ENCODE peak calls at places on chromosome 12, in six cellular contexts. Y, F, Z, L, I and E are unnamed samples.

GRCh38 chr12:58041441-58041840 is 100.1 kb downstream of the ATP23 start:
- DNase-seq in Y (no peak), F (no peak), Z (no peak), L (no peak), I (no peak), E (no peak)

GRCh38 chr12:93176166-93176565 is 201.6 kb upstream of the NUDT4 start:
- DNase-seq in Y (no peak), F (no peak), Z (no peak), L (no peak), I (no peak), E (no peak)

GRCh38 chr12:132489078-132489601 is 811 bp upstream of the FBRSL1 start:
- DNase-seq in Y (peak; percentile 76), F (no peak), Z (no peak), L (no peak), I (peak; percentile 95), E (peak; percentile 52)

GRCh38 chr12:51687142-51687935 is 96.3 kb downstream of the SCN8A start:
- DNase-seq in Y (no peak), F (no peak), Z (no peak), L (no peak), I (no peak), E (no peak)

GRCh38 chr12:28618772-28619171 is 428.5 kb downstream of the CCDC91 start:
- DNase-seq in Y (no peak), F (no peak), Z (no peak), L (no peak), I (no peak), E (no peak)

GRCh38 chr12:52004042-52004648 is 2.6 kb upstream of the TAMALIN start:
- DNase-seq in Y (peak; percentile 11), F (no peak), Z (no peak), L (no peak), I (no peak), E (peak; percentile 68)

GRCh38 chr12:61808856-61809255 is 451.3 kb upstream of the USP15 start:
- DNase-seq in Y (no peak), F (no peak), Z (no peak), L (no peak), I (no peak), E (no peak)

GRCh38 chr12:49536526-49537195 is 2.2 kb upstream of the KCNH3 start:
- DNase-seq in Y (peak; percentile 57), F (no peak), Z (no peak), L (no peak), I (peak; percentile 40), E (peak; percentile 14)

GRCh38 chr12:22101749-22102243 is 55.8 kb downstream of the CMAS start:
- DNase-seq in Y (peak; percentile 39), F (no peak), Z (no peak), L (no peak), I (no peak), E (no peak)

GRCh38 chr12:8033153-8034044 is 883 bp downstream of the FOXJ2 start:
- DNase-seq in Y (no peak), F (no peak), Z (peak; percentile 78), L (no peak), I (peak; percentile 79), E (no peak)

GRCh38 chr12:77299910-77300772 is 234.8 kb upstream of the E2F7 start:
- DNase-seq in Y (no peak), F (no peak), Z (no peak), L (no peak), I (no peak), E (no peak)

GRCh38 chr12:115983226-115983798 is 294.2 kb downstream of the MED13L start:
- DNase-seq in Y (peak; percentile 16), F (no peak), Z (no peak), L (no peak), I (no peak), E (no peak)

GRCh38 chr12:12723681-12724420 is 6.7 kb downstream of the CDKN1B start:
- DNase-seq in Y (peak; percentile 30), F (no peak), Z (no peak), L (no peak), I (peak; percentile 91), E (peak; percentile 44)

GRCh38 chr12:67811437-67812361 is 163.2 kb downstream of the DYRK2 start:
- DNase-seq in Y (no peak), F (no peak), Z (no peak), L (no peak), I (no peak), E (no peak)

GRCh38 chr12:2341871-2342270 is 289.1 kb downstream of the CACNA1C start:
- DNase-seq in Y (peak; percentile 77), F (no peak), Z (peak; percentile 22), L (no peak), I (no peak), E (no peak)

GRCh38 chr12:104966677-104967076 is 8.6 kb upstream of the SLC41A2 start:
- DNase-seq in Y (no peak), F (no peak), Z (no peak), L (no peak), I (no peak), E (no peak)

GRCh38 chr12:46492471-46493351 is 120.1 kb upstream of the SLC38A2 start:
- DNase-seq in Y (no peak), F (peak; percentile 85), Z (no peak), L (no peak), I (no peak), E (no peak)

GRCh38 chr12:61993734-61994345 is 266.4 kb upstream of the USP15 start:
- DNase-seq in Y (peak; percentile 32), F (peak; percentile 48), Z (no peak), L (no peak), I (no peak), E (no peak)

GRCh38 chr12:107468182-107468581 is 217.4 kb upstream of the PWP1 start:
- DNase-seq in Y (no peak), F (no peak), Z (no peak), L (no peak), I (peak; percentile 67), E (no peak)

GRCh38 chr12:111389635-111390034 is 16.1 kb upstream of the SH2B3 start:
- DNase-seq in Y (no peak), F (no peak), Z (no peak), L (no peak), I (no peak), E (no peak)

GRCh38 chr12:121668750-121669524 is 517 bp downstream of the MORN3 start:
- DNase-seq in Y (peak; percentile 33), F (no peak), Z (no peak), L (no peak), I (peak; percentile 84), E (peak; percentile 39)

GRCh38 chr12:124752437-124753229 is 111.0 kb downstream of the SCARB1 start:
- DNase-seq in Y (no peak), F (no peak), Z (no peak), L (no peak), I (no peak), E (no peak)

GRCh38 chr12:96237465-96238077 is 43.4 kb downstream of the ELK3 start:
- DNase-seq in Y (peak; percentile 58), F (no peak), Z (peak; percentile 87), L (no peak), I (peak; percentile 57), E (peak; percentile 44)

DNA sequence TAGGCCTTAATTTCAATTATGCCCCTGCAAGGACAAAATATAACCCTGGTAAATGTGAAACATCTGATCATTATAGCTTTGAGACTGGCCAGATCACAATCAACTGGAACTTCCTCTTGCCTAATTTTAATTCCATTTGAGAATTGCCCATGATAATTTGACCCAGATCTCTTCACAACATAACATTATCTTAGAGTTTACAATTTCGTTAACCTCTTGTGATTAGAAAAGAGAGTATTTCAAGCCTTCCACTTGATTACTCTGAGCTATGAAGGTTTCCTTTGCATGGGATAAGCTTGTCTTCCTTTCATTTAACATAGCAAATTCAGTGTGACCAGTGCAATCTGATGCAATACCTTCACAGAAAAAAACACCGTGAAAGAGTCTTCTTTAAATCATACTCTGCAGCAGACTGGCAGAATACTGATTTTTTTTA is 143.6 kb downstream of the DUSP6 start:
- DNase-seq in Y (no peak), F (no peak), Z (no peak), L (no peak), I (no peak), E (no peak)
- H3K27ac ChIP-seq in Y (peak overlapping the region; percentile 32), F (no peak overlapping the region), Z (no peak overlapping the region), L (no peak overlapping the region), I (no peak overlapping the region), E (no peak overlapping the region)

DNA sequence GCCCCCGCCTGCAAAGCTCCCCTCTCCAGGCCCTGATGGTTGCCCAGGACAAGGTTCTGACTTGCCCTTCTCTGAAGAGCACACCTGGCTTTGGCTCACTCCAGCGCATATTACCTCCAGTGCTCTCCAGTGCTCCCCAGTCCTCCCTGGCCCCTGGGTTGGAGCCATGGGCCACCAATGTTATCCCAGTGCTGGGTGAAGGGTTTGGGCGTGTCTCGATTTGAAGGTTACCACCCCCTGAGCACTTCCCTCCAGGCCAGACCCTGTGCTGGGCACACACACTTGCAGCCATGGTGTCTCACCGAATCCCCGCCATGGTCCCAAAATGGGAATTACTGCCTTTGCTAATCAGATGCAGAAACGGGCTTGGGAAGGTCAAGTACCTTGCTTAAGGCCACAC is 11.1 kb downstream of the RITA1 start:
- DNase-seq in Y (no peak), F (no peak), Z (no peak), L (no peak), I (no peak), E (no peak)
- TF ChIP-seq POLR2AphosphoS5 in Y (no peak), F (no peak), Z (no peak), L (no peak), I (no peak), E (no peak)

GRCh38 chr12:6923851-6924250 is 3.9 kb upstream of the ATN1 start:
- DNase-seq in Y (no peak), F (no peak), Z (no peak), L (no peak), I (peak; percentile 44), E (no peak)

GRCh38 chr12:6927379-6927991 is at the start of gene ATN1:
- DNase-seq in Y (no peak), F (no peak), Z (peak; percentile 89), L (peak; percentile 80), I (peak; percentile 90), E (peak; percentile 68)

GRCh38 chr12:6927999-6928702 is 392 bp downstream of the ATN1 start:
- DNase-seq in Y (no peak), F (no peak), Z (no peak), L (no peak), I (peak; percentile 84), E (no peak)

GRCh38 chr12:6925239-6925542 is 2.6 kb upstream of the ATN1 start:
- DNase-seq in Y (no peak), F (no peak), Z (no peak), L (no peak), I (no peak), E (no peak)

GRCh38 chr12:6925543-6926279 is 2.0 kb upstream of the ATN1 start:
- DNase-seq in Y (no peak), F (peak; percentile 90), Z (no peak), L (no peak), I (peak; percentile 74), E (peak; percentile 77)
- H3K27ac ChIP-seq in Y (no peak overlapping the region), F (peak overlapping the region; percentile 99), Z (peak overlapping the region; percentile 99), L (peak overlapping the region; percentile 99), I (peak overlapping the region; percentile 86), E (peak overlapping the region; percentile 89)

DNA sequence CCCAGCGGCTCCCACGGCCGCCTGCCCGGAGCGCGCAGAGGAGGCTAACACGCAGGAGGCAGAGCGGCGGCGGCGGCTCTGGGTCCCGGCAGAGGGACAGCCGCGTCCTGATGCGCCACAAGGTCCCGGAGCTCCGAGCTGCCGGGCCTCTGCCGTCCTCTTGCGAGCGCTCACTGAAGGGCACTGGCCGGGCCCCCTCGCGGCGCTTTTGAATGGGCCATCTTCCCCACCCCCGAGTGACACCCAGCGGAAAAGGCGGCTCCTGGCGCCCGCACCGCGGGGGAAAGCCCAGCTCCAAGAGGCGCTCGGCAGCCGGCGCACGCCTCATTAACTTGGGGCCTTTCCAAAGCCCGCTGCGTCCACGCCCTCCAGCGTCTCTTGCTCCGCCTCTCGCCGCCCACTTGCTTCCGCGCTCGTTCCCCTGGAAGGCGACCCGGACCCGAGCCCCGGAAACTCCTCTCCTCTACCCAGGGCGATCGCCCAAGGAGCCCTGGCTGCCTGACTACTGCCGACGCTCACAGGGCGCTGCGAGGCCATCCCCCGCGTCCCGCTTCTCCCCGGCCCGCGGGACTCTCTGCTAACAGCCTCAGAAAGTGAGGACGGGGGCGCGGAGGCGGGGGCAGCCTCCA is at the start of gene PHLDA1:
- DNase-seq in Y (peak; percentile 85), F (peak; percentile 77), Z (peak; percentile 96), L (peak; percentile 85), I (peak; percentile 96), E (peak; percentile 94)
- TF ChIP-seq POLR2AphosphoS5 in Y (peak; percentile 49), F (peak; percentile 94), Z (peak; percentile 50), L (peak; percentile 92), I (peak; percentile 92), E (peak; percentile 87)